ENCODE peak calls at places on chromosomes 12 and 14, in five cellular contexts. Z is aorta; W is WTC11; D is stimulated activated CD8-positive, alpha-beta memory T cell treated with anti-CD3 and anti-CD28 coated beads, Interleukin-7, amount 100 ng/mL, for 1 hour; U is NCI-H1417. O is an unnamed sample.

GRCh38 chr12:115599251-115599811 is 678.2 kb downstream of the MED13L start:
- DNase-seq in U (peak), D (no peak), W (no peak), Z (no peak), O (peak)

GRCh38 chr12:113112043-113112899 is 23.3 kb downstream of the RASAL1 start:
- DNase-seq in Z (no peak), U (no peak), W (no peak), D (no peak), O (no peak)

GRCh38 chr12:28209782-28210181 is 19.5 kb downstream of the CCDC91 start:
- DNase-seq in D (no peak), U (peak), W (no peak), Z (no peak), O (peak)

GRCh38 chr14:74973003-74973614 is 17.7 kb upstream of the PGF start:
- DNase-seq in Z (peak), W (no peak), D (no peak), U (no peak), O (no peak)

GRCh38 chr12:46659844-46660243 is 166.0 kb downstream of the SLC38A4 start:
- DNase-seq in W (no peak), Z (no peak), U (no peak), D (no peak), O (no peak)

GRCh38 chr14:89315493-89316456 is 101.3 kb downstream of the FOXN3 start:
- DNase-seq in U (no peak), Z (no peak), D (no peak), W (no peak), O (no peak)

GRCh38 chr14:34113991-34114390 is 163.1 kb upstream of the EGLN3 start:
- DNase-seq in W (no peak), Z (no peak), U (no peak), D (no peak), O (no peak)

GRCh38 chr14:23137221-23138172 is 18.4 kb upstream of the CEBPE start:
- DNase-seq in W (no peak), Z (no peak), D (no peak), U (no peak), O (no peak)

GRCh38 chr12:71666259-71666658 is 2.2 kb downstream of the THAP2 start:
- DNase-seq in U (no peak), D (no peak), Z (no peak), W (no peak), O (no peak)

GRCh38 chr12:50542448-50542847 is 37.7 kb downstream of the DIP2B start:
- DNase-seq in U (no peak), D (no peak), Z (no peak), W (no peak), O (no peak)

GRCh38 chr12:9634177-9634803 is 26.6 kb upstream of the KLRB1 start:
- DNase-seq in D (peak), Z (no peak), U (peak), W (peak), O (peak)

GRCh38 chr12:128549621-128550020 is 274.1 kb downstream of the SLC15A4 start:
- DNase-seq in U (no peak), Z (no peak), W (no peak), D (no peak), O (peak)